ENCODE peak calls at places on chromosomes 4 and X, in five cellular contexts. K is dermis blood vessel endothelial cell; T is SK-N-DZ; N is stimulated activated CD4-positive, alpha-beta T cell treated with anti-CD3 and anti-CD28 coated beads, Interleukin-12 subunit alpha, Interleukin-12 subunit beta, amount 100 ng/mL, for 4 hours; Q is activated effector memory CD4-positive, alpha-beta T cell treated with Interleukin-2 at 50 U/mL for 16 hours. V is an unnamed sample.

GRCh38 chrX:18885317-18886004 is 98.5 kb downstream of the PHKA2 start:
- DNase-seq in K (peak), T (no peak), N (peak), Q (no peak), V (no peak)

GRCh38 chr4:102219143-102219542 is 126.1 kb downstream of the SLC39A8 start:
- DNase-seq in K (no peak), T (no peak), N (no peak), Q (no peak), V (no peak)

GRCh38 chrX:139382529-139382928 is 148.0 kb upstream of the F9 start:
- DNase-seq in K (no peak), T (no peak), N (no peak), Q (no peak), V (no peak)

GRCh38 chr4:84691170-84691691 is 108.3 kb downstream of the CDS1 start:
- DNase-seq in K (peak), T (no peak), N (no peak), Q (no peak), V (no peak)

GRCh38 chr4:125486354-125486753 is 171.6 kb downstream of the FAT4 start:
- DNase-seq in K (no peak), T (no peak), N (no peak), Q (no peak), V (no peak)

GRCh38 chr4:47469951-47470350 is 6.4 kb upstream of the COMMD8 start:
- DNase-seq in K (no peak), T (no peak), N (no peak), Q (no peak), V (no peak)

GRCh38 chr4:163930086-163930485 is 435.6 kb downstream of the TMA16 start:
- DNase-seq in K (no peak), T (no peak), N (no peak), Q (no peak), V (no peak)

GRCh38 chrX:51496501-51497291 is at the start of gene NUDT11:
- DNase-seq in K (peak), T (peak), N (peak), Q (no peak), V (no peak)

GRCh38 chr4:113328514-113328913 is 279.1 kb downstream of the ANK2 start:
- DNase-seq in K (peak), T (peak), N (no peak), Q (no peak), V (no peak)

V was measured in CD8-positive, alpha-beta T cell.